ENCODE peak calls at places on chromosomes 6 and 20, in nine cellular contexts. U, B, A, Q, Y, K, E, H and M are unnamed samples.

GRCh38 chr6:4581468-4582420 is 194.5 kb upstream of the CDYL start:
- DNase-seq in U (no peak), B (peak; percentile 56), A (peak; percentile 95), Q (no peak), Y (no peak), K (no peak), E (no peak), H (no peak), M (no peak)

GRCh38 chr6:18115356-18115755 is 7.1 kb downstream of the NHLRC1 start:
- DNase-seq in U (no peak), B (no peak), A (no peak), Q (no peak), Y (no peak), K (no peak), E (no peak), H (no peak), M (no peak)

GRCh38 chr20:46022411-46023147 is 6.4 kb upstream of the SLC12A5 start:
- DNase-seq in U (peak; percentile 46), B (no peak), A (peak; percentile 9), Q (no peak), Y (no peak), K (peak; percentile 51), E (peak; percentile 67), H (peak; percentile 55), M (no peak)

GRCh38 chr6:166942393-166943168 is 13.8 kb downstream of the RNASET2 start:
- DNase-seq in U (no peak), B (no peak), A (peak; percentile 46), Q (no peak), Y (no peak), K (no peak), E (no peak), H (no peak), M (peak; percentile 79)

GRCh38 chr6:52759085-52759484 is 4.2 kb downstream of the GSTA2 start:
- DNase-seq in U (no peak), B (no peak), A (no peak), Q (no peak), Y (no peak), K (no peak), E (no peak), H (no peak), M (no peak)

GRCh38 chr6:116447052-116447451 is 14.1 kb upstream of the CALHM6 start:
- DNase-seq in U (no peak), B (no peak), A (no peak), Q (no peak), Y (no peak), K (no peak), E (no peak), H (no peak), M (no peak)

GRCh38 chr6:48744948-48745347 is 634.0 kb upstream of the PTCHD4 start:
- DNase-seq in U (no peak), B (no peak), A (peak; percentile 61), Q (no peak), Y (no peak), K (no peak), E (no peak), H (no peak), M (no peak)

GRCh38 chr6:70636589-70636988 is 31.1 kb upstream of the SMAP1 start:
- DNase-seq in U (no peak), B (no peak), A (no peak), Q (no peak), Y (no peak), K (no peak), E (no peak), H (no peak), M (no peak)

GRCh38 chr6:116949964-116950363 is 72.9 kb downstream of the RFX6 start:
- DNase-seq in U (no peak), B (no peak), A (no peak), Q (no peak), Y (no peak), K (no peak), E (no peak), H (no peak), M (no peak)

GRCh38 chr6:74554041-74554440 is 651.8 kb downstream of the COL12A1 start:
- DNase-seq in U (no peak), B (no peak), A (no peak), Q (no peak), Y (no peak), K (no peak), E (no peak), H (no peak), M (no peak)

GRCh38 chr20:31718952-31719643 is 3.6 kb downstream of the BCL2L1 start:
- DNase-seq in U (no peak), B (peak; percentile 84), A (no peak), Q (peak; percentile 91), Y (no peak), K (no peak), E (peak; percentile 44), H (peak; percentile 52), M (no peak)

GRCh38 chr6:144302701-144303351 is 17.7 kb downstream of the UTRN start:
- DNase-seq in U (no peak), B (no peak), A (peak; percentile 40), Q (no peak), Y (no peak), K (no peak), E (no peak), H (no peak), M (no peak)

GRCh38 chr20:51542033-51542893 is at the start of gene NFATC2:
- DNase-seq in U (peak; percentile 45), B (no peak), A (no peak), Q (no peak), Y (no peak), K (no peak), E (peak; percentile 68), H (peak; percentile 74), M (no peak)

GRCh38 chr20:54773643-54774000 is 298.2 kb downstream of the DOK5 start:
- DNase-seq in U (no peak), B (no peak), A (no peak), Q (no peak), Y (no peak), K (no peak), E (no peak), H (no peak), M (no peak)

GRCh38 chr6:170489836-170490235 is 63.3 kb downstream of the PSMB1 start:
- DNase-seq in U (no peak), B (no peak), A (no peak), Q (no peak), Y (no peak), K (no peak), E (no peak), H (no peak), M (peak; percentile 53)

DNA sequence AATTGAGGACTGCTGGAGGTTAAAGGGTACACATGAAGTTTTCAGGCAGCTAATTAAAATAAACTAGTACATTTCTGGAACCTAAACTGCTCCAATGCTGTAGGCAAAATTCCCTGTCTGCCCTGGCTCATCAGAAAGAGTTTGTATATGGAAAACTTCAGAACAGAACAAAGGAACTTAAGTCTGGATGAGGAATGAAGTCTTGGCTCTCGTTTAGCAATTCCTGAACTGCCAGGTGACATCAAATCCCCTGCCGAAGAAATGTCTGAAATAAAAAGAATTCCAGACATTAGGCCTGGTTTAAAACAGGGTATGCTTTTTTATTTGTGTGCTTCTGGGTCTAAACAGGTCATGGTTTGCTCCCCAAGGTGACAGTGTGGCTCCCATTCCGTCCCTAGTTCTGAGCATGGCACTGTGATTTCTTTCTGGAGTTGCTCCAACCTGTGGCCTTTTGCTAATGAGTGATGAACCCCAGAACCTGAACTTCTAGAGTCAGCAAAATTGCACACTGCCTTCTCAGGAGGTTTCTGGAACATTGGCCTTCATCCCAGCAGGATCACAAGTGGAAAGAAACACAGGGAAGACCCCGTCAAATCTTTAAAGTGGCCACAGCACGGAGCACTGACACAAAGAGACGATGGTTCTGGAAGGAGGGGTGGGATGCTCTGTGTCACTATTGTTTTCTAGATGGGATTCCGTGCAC is 129.4 kb upstream of the NAA20 start:
- DNase-seq in U (no peak), B (no peak), A (no peak), Q (peak; percentile 28), Y (no peak), K (no peak), E (no peak), H (no peak), M (no peak)
- H3K4me3 ChIP-seq in U (no peak overlapping the region), B (no peak overlapping the region), A (peak overlapping the region; percentile 57), Q (peak overlapping the region; percentile 27), Y (no peak overlapping the region), K (peak overlapping the region; percentile 31), E (no peak overlapping the region), H (no peak overlapping the region), M (no peak overlapping the region)

DNA sequence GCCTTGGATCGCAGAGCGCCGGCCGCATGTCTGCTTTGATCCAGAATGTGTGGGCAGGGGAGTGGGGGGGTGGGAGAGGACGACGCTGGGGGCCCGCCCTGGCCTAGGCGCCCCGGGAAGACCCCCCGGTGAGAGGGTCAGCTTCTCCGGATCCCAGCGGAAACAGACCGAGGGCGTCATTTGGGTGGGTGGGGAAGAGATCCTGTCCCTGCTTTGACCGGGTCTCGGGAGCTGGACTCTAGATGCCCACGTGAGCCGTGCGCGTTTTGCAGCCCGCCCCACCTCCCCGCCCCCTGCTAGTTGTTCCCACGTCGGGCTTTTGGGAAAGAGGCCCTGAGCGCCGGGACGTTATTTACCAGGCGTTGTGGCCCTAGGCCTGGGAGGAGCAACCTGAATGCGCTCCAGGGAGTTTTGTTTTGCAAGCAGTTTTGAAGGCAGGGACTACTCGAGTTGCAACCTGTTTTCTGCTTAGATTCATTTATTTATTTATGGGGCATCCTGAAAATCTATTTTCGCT is 1.5 kb downstream of the DSP start:
- DNase-seq in U (peak; percentile 47), B (no peak), A (peak; percentile 41), Q (peak; percentile 77), Y (no peak), K (peak; percentile 71), E (peak; percentile 84), H (peak; percentile 87), M (peak; percentile 93)
- TF ChIP-seq POLR2A in U (no peak), B (no peak), A (no peak), Q (no peak), Y (no peak), K (peak; percentile 14), E (peak; percentile 73), H (peak; percentile 91), M (no peak)

GRCh38 chr20:25293910-25294458 is 46.1 kb downstream of the PYGB start:
- DNase-seq in U (no peak), B (no peak), A (no peak), Q (no peak), Y (no peak), K (no peak), E (no peak), H (peak; percentile 13), M (no peak)
- H3K4me3 ChIP-seq in U (no peak overlapping the region), B (no peak overlapping the region), A (no peak overlapping the region), Q (no peak overlapping the region), Y (no peak overlapping the region), K (no peak overlapping the region), E (no peak overlapping the region), H (no peak overlapping the region), M (no peak overlapping the region)

DNA sequence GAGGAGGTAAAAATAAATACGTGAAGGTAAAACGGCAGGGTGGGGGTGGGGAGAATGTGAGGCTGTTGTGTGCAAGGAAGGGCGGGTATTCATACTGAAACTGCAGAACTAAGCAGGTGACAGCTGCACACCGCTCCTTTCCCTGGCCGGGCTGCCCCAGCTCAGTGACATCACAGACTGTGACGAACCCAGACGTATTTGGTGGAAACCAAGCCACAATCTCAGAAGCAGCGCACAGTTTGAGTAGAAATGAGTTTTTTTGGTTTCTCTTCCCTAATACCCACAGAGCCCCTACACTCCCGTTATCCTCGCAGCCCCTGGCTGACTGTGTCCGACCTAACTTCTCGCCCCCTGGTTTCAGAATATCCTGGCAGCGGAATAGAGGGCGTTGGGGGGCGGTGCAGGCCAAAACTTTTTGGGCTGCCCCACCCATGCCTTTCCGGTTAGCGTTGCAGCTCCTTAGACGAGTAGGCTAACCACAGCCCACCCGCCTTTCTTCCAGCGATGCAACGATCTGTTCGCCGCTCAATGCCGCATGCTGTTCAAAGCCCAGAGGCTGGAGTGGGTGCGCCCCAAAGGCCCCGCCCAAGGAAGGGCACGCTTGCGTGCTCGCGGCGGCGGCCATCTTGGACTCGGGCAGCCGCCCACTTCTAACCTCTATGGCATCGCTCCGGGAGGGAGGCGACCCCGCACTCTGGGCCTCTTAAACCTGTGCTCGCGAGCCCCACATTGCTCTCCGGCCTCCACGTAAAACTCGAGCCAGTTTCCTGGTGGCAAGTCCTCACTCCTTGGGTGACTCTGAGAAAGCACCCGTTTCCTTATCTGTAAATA is 9.1 kb downstream of the BAK1 start:
- DNase-seq in U (peak; percentile 76), B (no peak), A (peak; percentile 57), Q (peak; percentile 73), Y (peak; percentile 47), K (peak; percentile 74), E (peak; percentile 88), H (peak; percentile 84), M (peak; percentile 76)
- TF ChIP-seq POLR2A in U (no peak), B (no peak), A (no peak), Q (no peak), Y (no peak), K (peak; percentile 66), E (peak; percentile 75), H (peak; percentile 75), M (no peak)